ENCODE peak calls at places on chromosomes 11 and 22, in four cellular contexts. G is caudate nucleus, A is osteocyte, I is heart left ventricle. J is an unnamed sample.

GRCh38 chr11:1259076-1259461 is 36.2 kb downstream of the MUC5B start:
- DNase-seq in G (no peak), I (no peak), A (no peak), J (no peak)

GRCh38 chr11:116605543-116605942 is 167.2 kb downstream of the BUD13 start:
- DNase-seq in A (no peak), G (no peak), I (peak; percentile 29), J (peak; percentile 92)

GRCh38 chr11:61874460-61874809 is 16.9 kb downstream of the FADS3 start:
- DNase-seq in A (no peak), I (peak; percentile 87), G (no peak), J (no peak)

GRCh38 chr11:126561327-126561893 is 205.9 kb downstream of the ST3GAL4 start:
- DNase-seq in G (no peak), I (peak; percentile 40), A (no peak), J (peak; percentile 92)

GRCh38 chr11:34188181-34188580 is 82.8 kb downstream of the NAT10 start:
- DNase-seq in I (no peak), A (no peak), G (no peak), J (no peak)

GRCh38 chr11:70747285-70747684 is 349.0 kb downstream of the CTTN start:
- DNase-seq in I (no peak), A (no peak), G (no peak), J (no peak)

GRCh38 chr11:125070699-125071254 is 7.7 kb downstream of the SLC37A2 start:
- DNase-seq in I (peak; percentile 79), A (no peak), G (no peak), J (no peak)

GRCh38 chr11:28757725-28758515 is 649.7 kb downstream of the METTL15 start:
- DNase-seq in A (no peak), I (no peak), G (no peak), J (no peak)

GRCh38 chr22:20185750-20186149 is 34.9 kb upstream of the CCDC188 start:
- DNase-seq in A (no peak), I (no peak), G (no peak), J (no peak)

GRCh38 chr11:122853971-122854446 is 15.7 kb downstream of the CRTAM start:
- DNase-seq in A (no peak), I (no peak), G (peak; percentile 6), J (peak; percentile 82)

GRCh38 chr11:92962444-92962843 is 7.0 kb upstream of the MTNR1B start:
- DNase-seq in G (no peak), A (no peak), I (no peak), J (no peak)

GRCh38 chr11:130609121-130610035 is 160.9 kb downstream of the ADAMTS15 start:
- DNase-seq in G (no peak), I (peak; percentile 91), A (no peak), J (no peak)

GRCh38 chr11:101169944-101170343 is 40.3 kb upstream of the PGR start:
- DNase-seq in G (no peak), I (no peak), A (no peak), J (no peak)

GRCh38 chr11:70448983-70449567 is 50.7 kb downstream of the CTTN start:
- DNase-seq in G (no peak), I (no peak), A (no peak), J (no peak)